ENCODE peak calls at places on chromosomes 6 and 20, in five cellular contexts. One of them, this sample, is unnamed.
A peak's percentile ranks its signal among the peaks of the same experiment; 100 is the strongest.

GRCh38 chr6:684831-685636 is 7.9 kb downstream of the EXOC2 start:
- DNase-seq in GM23248: peak; percentile 59
- DNase-seq in activated T-cell treated with anti-CD3 and anti-CD28 coated beads, Interleukin-2, amount 50 U/mL, for 72 hours: peak; percentile 49
- DNase-seq in small intestine: no peak
- DNase-seq in psoas muscle: no peak
- DNase-seq in this sample: no peak

GRCh38 chr6:107731422-107732319 is 92.4 kb downstream of the SCML4 start:
- DNase-seq in psoas muscle: no peak
- DNase-seq in activated T-cell treated with anti-CD3 and anti-CD28 coated beads, Interleukin-2, amount 50 U/mL, for 72 hours: no peak
- DNase-seq in GM23248: no peak
- DNase-seq in small intestine: peak; percentile 91
- DNase-seq in this sample: peak; percentile 42

GRCh38 chr6:48099713-48100675 is 11.0 kb downstream of the PTCHD4 start:
- DNase-seq in activated T-cell treated with anti-CD3 and anti-CD28 coated beads, Interleukin-2, amount 50 U/mL, for 72 hours: no peak
- DNase-seq in psoas muscle: no peak
- DNase-seq in small intestine: no peak
- DNase-seq in GM23248: peak; percentile 35
- DNase-seq in this sample: no peak

GRCh38 chr6:34575326-34575725 is 19.2 kb upstream of the SPDEF start:
- DNase-seq in GM23248: no peak
- DNase-seq in small intestine: no peak
- DNase-seq in activated T-cell treated with anti-CD3 and anti-CD28 coated beads, Interleukin-2, amount 50 U/mL, for 72 hours: no peak
- DNase-seq in psoas muscle: no peak
- DNase-seq in this sample: no peak

GRCh38 chr20:17499041-17499440 is 32.1 kb downstream of the BFSP1 start:
- DNase-seq in GM23248: peak; percentile 71
- DNase-seq in small intestine: no peak
- DNase-seq in psoas muscle: no peak
- DNase-seq in activated T-cell treated with anti-CD3 and anti-CD28 coated beads, Interleukin-2, amount 50 U/mL, for 72 hours: no peak
- DNase-seq in this sample: no peak

GRCh38 chr20:51422912-51423667 is 119.4 kb downstream of the NFATC2 start:
- DNase-seq in activated T-cell treated with anti-CD3 and anti-CD28 coated beads, Interleukin-2, amount 50 U/mL, for 72 hours: peak; percentile 62
- DNase-seq in GM23248: no peak
- DNase-seq in small intestine: no peak
- DNase-seq in psoas muscle: no peak
- DNase-seq in this sample: no peak

GRCh38 chr6:40328376-40328987 is 258.7 kb downstream of the LRFN2 start:
- DNase-seq in small intestine: peak; percentile 57
- DNase-seq in psoas muscle: no peak
- DNase-seq in GM23248: peak; percentile 8
- DNase-seq in activated T-cell treated with anti-CD3 and anti-CD28 coated beads, Interleukin-2, amount 50 U/mL, for 72 hours: peak; percentile 53
- DNase-seq in this sample: peak; percentile 65

GRCh38 chr6:32967151-32968091 is 973 bp upstream of the BRD2 start:
- DNase-seq in activated T-cell treated with anti-CD3 and anti-CD28 coated beads, Interleukin-2, amount 50 U/mL, for 72 hours: no peak
- DNase-seq in small intestine: peak; percentile 63
- DNase-seq in GM23248: peak; percentile 58
- DNase-seq in psoas muscle: no peak
- DNase-seq in this sample: no peak

GRCh38 chr6:106380407-106380806 is 19.9 kb downstream of the CRYBG1 start:
- DNase-seq in GM23248: peak; percentile 21
- DNase-seq in activated T-cell treated with anti-CD3 and anti-CD28 coated beads, Interleukin-2, amount 50 U/mL, for 72 hours: no peak
- DNase-seq in psoas muscle: no peak
- DNase-seq in small intestine: no peak
- DNase-seq in this sample: no peak

GRCh38 chr20:18504479-18505060 is 3.2 kb upstream of the SEC23B start:
- DNase-seq in activated T-cell treated with anti-CD3 and anti-CD28 coated beads, Interleukin-2, amount 50 U/mL, for 72 hours: no peak
- DNase-seq in small intestine: no peak
- DNase-seq in GM23248: peak; percentile 56
- DNase-seq in psoas muscle: peak; percentile 50
- DNase-seq in this sample: no peak

GRCh38 chr6:2669067-2669710 is 81.5 kb downstream of the MYLK4 start:
- DNase-seq in psoas muscle: no peak
- DNase-seq in GM23248: no peak
- DNase-seq in activated T-cell treated with anti-CD3 and anti-CD28 coated beads, Interleukin-2, amount 50 U/mL, for 72 hours: no peak
- DNase-seq in small intestine: no peak
- DNase-seq in this sample: no peak

GRCh38 chr20:62953167-62953838 is 794 bp downstream of the SLC17A9 start:
- DNase-seq in activated T-cell treated with anti-CD3 and anti-CD28 coated beads, Interleukin-2, amount 50 U/mL, for 72 hours: no peak
- DNase-seq in GM23248: peak; percentile 51
- DNase-seq in small intestine: no peak
- DNase-seq in psoas muscle: no peak
- DNase-seq in this sample: peak; percentile 50

GRCh38 chr20:23869520-23869919 is 10.0 kb downstream of the CST5 start:
- DNase-seq in GM23248: no peak
- DNase-seq in activated T-cell treated with anti-CD3 and anti-CD28 coated beads, Interleukin-2, amount 50 U/mL, for 72 hours: no peak
- DNase-seq in small intestine: no peak
- DNase-seq in psoas muscle: no peak
- DNase-seq in this sample: no peak

GRCh38 chr6:83221302-83221701 is 28.1 kb downstream of the RWDD2A start:
- DNase-seq in small intestine: no peak
- DNase-seq in activated T-cell treated with anti-CD3 and anti-CD28 coated beads, Interleukin-2, amount 50 U/mL, for 72 hours: no peak
- DNase-seq in GM23248: no peak
- DNase-seq in psoas muscle: no peak
- DNase-seq in this sample: no peak

GRCh38 chr20:63940472-63941266 is 15.5 kb downstream of the UCKL1 start:
- DNase-seq in psoas muscle: peak; percentile 21
- DNase-seq in activated T-cell treated with anti-CD3 and anti-CD28 coated beads, Interleukin-2, amount 50 U/mL, for 72 hours: no peak
- DNase-seq in GM23248: no peak
- DNase-seq in small intestine: no peak
- DNase-seq in this sample: peak; percentile 35

GRCh38 chr6:146946559-146946958 is 257.7 kb upstream of the STXBP5 start:
- DNase-seq in activated T-cell treated with anti-CD3 and anti-CD28 coated beads, Interleukin-2, amount 50 U/mL, for 72 hours: no peak
- DNase-seq in psoas muscle: no peak
- DNase-seq in GM23248: no peak
- DNase-seq in small intestine: no peak
- DNase-seq in this sample: no peak

GRCh38 chr6:33298773-33299236 is at the start of gene RGL2:
- DNase-seq in small intestine: peak; percentile 67
- DNase-seq in activated T-cell treated with anti-CD3 and anti-CD28 coated beads, Interleukin-2, amount 50 U/mL, for 72 hours: peak; percentile 69
- DNase-seq in psoas muscle: peak; percentile 88
- DNase-seq in GM23248: peak; percentile 79
- DNase-seq in this sample: peak; percentile 93

GRCh38 chr6:6738108-6738507 is 149.6 kb downstream of the LY86 start:
- DNase-seq in activated T-cell treated with anti-CD3 and anti-CD28 coated beads, Interleukin-2, amount 50 U/mL, for 72 hours: no peak
- DNase-seq in small intestine: no peak
- DNase-seq in psoas muscle: no peak
- DNase-seq in GM23248: no peak
- DNase-seq in this sample: no peak

GRCh38 chr20:25233016-25233772 is 14.7 kb upstream of the PYGB start:
- DNase-seq in psoas muscle: peak; percentile 60
- DNase-seq in activated T-cell treated with anti-CD3 and anti-CD28 coated beads, Interleukin-2, amount 50 U/mL, for 72 hours: no peak
- DNase-seq in small intestine: peak; percentile 79
- DNase-seq in GM23248: peak; percentile 79
- DNase-seq in this sample: peak; percentile 90

GRCh38 chr6:501891-502601 is 110.5 kb downstream of the IRF4 start:
- DNase-seq in psoas muscle: no peak
- DNase-seq in small intestine: peak; percentile 64
- DNase-seq in activated T-cell treated with anti-CD3 and anti-CD28 coated beads, Interleukin-2, amount 50 U/mL, for 72 hours: peak; percentile 79
- DNase-seq in GM23248: no peak
- DNase-seq in this sample: peak; percentile 19

GRCh38 chr6:159044899-159045727 is at the start of gene TAGAP:
- DNase-seq in GM23248: peak; percentile 57
- DNase-seq in small intestine: peak; percentile 70
- DNase-seq in psoas muscle: peak; percentile 54
- DNase-seq in activated T-cell treated with anti-CD3 and anti-CD28 coated beads, Interleukin-2, amount 50 U/mL, for 72 hours: peak; percentile 82
- DNase-seq in this sample: peak; percentile 66

GRCh38 chr6:33585403-33586107 is 5.5 kb upstream of the BAK1 start:
- DNase-seq in GM23248: peak; percentile 76
- DNase-seq in activated T-cell treated with anti-CD3 and anti-CD28 coated beads, Interleukin-2, amount 50 U/mL, for 72 hours: peak; percentile 96
- DNase-seq in psoas muscle: peak; percentile 84
- DNase-seq in small intestine: peak; percentile 76
- DNase-seq in this sample: peak; percentile 91

GRCh38 chr6:111129003-111129402 is 41.7 kb downstream of the SLC16A10 start:
- DNase-seq in psoas muscle: peak; percentile 39
- DNase-seq in GM23248: no peak
- DNase-seq in activated T-cell treated with anti-CD3 and anti-CD28 coated beads, Interleukin-2, amount 50 U/mL, for 72 hours: no peak
- DNase-seq in small intestine: no peak
- DNase-seq in this sample: no peak

GRCh38 chr20:24832518-24832917 is 116.6 kb upstream of the CST7 start:
- DNase-seq in psoas muscle: no peak
- DNase-seq in small intestine: no peak
- DNase-seq in activated T-cell treated with anti-CD3 and anti-CD28 coated beads, Interleukin-2, amount 50 U/mL, for 72 hours: no peak
- DNase-seq in GM23248: no peak
- DNase-seq in this sample: no peak

GRCh38 chr6:95203153-95203754 is 374.1 kb upstream of the MANEA start:
- DNase-seq in small intestine: peak; percentile 18
- DNase-seq in activated T-cell treated with anti-CD3 and anti-CD28 coated beads, Interleukin-2, amount 50 U/mL, for 72 hours: peak; percentile 6
- DNase-seq in psoas muscle: no peak
- DNase-seq in GM23248: peak; percentile 36
- DNase-seq in this sample: peak; percentile 27

GRCh38 chr6:158411998-158412397 is 99.7 kb downstream of the TULP4 start:
- DNase-seq in psoas muscle: no peak
- DNase-seq in activated T-cell treated with anti-CD3 and anti-CD28 coated beads, Interleukin-2, amount 50 U/mL, for 72 hours: no peak
- DNase-seq in GM23248: no peak
- DNase-seq in small intestine: peak; percentile 23
- DNase-seq in this sample: no peak

This sample was measured in mucosa of descending colon.